ENCODE peak calls at places on chromosomes 13 and 19, in six cellular contexts. N is H1, F is IMR-90, S is neuronal stem cell, K is H9, P is mesenchymal stem cell. E is an unnamed sample.

GRCh38 chr19:4098493-4098892 is 25.4 kb downstream of the MAP2K2 start:
- DNase-seq in P (no peak), S (no peak), N (no peak), K (no peak), F (no peak), E (no peak)

GRCh38 chr19:30411714-30412113 is 39.5 kb downstream of the ZNF536 start:
- DNase-seq in S (no peak), F (no peak), K (no peak), P (no peak), N (no peak), E (no peak)

GRCh38 chr13:52600666-52601065 is 41.6 kb upstream of the HNRNPA1L2 start:
- DNase-seq in F (no peak), N (no peak), P (no peak), S (no peak), K (no peak), E (no peak)

GRCh38 chr13:27997904-27998522 is 9.5 kb upstream of the URAD start:
- DNase-seq in K (peak), S (no peak), P (peak), N (peak), F (peak), E (peak)

GRCh38 chr19:33333151-33333550 is 30.8 kb upstream of the CEBPA start:
- DNase-seq in F (no peak), N (no peak), K (no peak), S (no peak), P (no peak), E (no peak)

GRCh38 chr13:84844473-84844872 is 954.7 kb downstream of the SLITRK6 start:
- DNase-seq in K (no peak), S (peak), F (no peak), P (peak), N (no peak), E (peak)

GRCh38 chr13:113539822-113540221 is 44.7 kb upstream of the TFDP1 start:
- DNase-seq in P (no peak), S (no peak), K (peak), N (no peak), F (no peak), E (no peak)

GRCh38 chr19:30167206-30167903 is 204.8 kb upstream of the ZNF536 start:
- DNase-seq in N (peak), P (no peak), F (no peak), K (no peak), S (no peak), E (no peak)

GRCh38 chr13:111568290-111568689 is 247.8 kb downstream of the TEX29 start:
- DNase-seq in P (no peak), S (no peak), K (no peak), N (no peak), F (no peak), E (no peak)

GRCh38 chr19:52946322-52947310 is 16.1 kb downstream of the ZNF816 start:
- DNase-seq in K (peak), N (peak), S (no peak), F (peak), P (no peak), E (peak)

GRCh38 chr13:100392709-100393630 is 195.6 kb downstream of the GGACT start:
- DNase-seq in S (peak), K (peak), N (no peak), P (peak), F (peak), E (peak)

GRCh38 chr19:30812099-30812684 is 440.0 kb downstream of the ZNF536 start:
- DNase-seq in F (no peak), K (no peak), P (no peak), S (no peak), N (no peak), E (no peak)

GRCh38 chr19:54233941-54234340 is 8.6 kb downstream of the LILRA6 start:
- DNase-seq in F (no peak), S (no peak), N (no peak), K (no peak), P (no peak), E (no peak)

GRCh38 chr19:15280048-15280725 is 47.9 kb upstream of the EPHX3 start:
- DNase-seq in S (no peak), N (no peak), F (peak), P (peak), K (no peak), E (peak)

GRCh38 chr13:111177081-111177711 is 62.1 kb downstream of the ARHGEF7 start:
- DNase-seq in P (peak), F (peak), K (no peak), N (no peak), S (no peak), E (no peak)

GRCh38 chr19:8600816-8601215 is 9.7 kb downstream of the ADAMTS10 start:
- DNase-seq in N (no peak), S (no peak), F (no peak), P (no peak), K (no peak), E (no peak)

GRCh38 chr19:41871573-41872383 is 5.3 kb upstream of the CD79A start:
- DNase-seq in K (no peak), N (no peak), F (no peak), P (peak), S (no peak), E (peak)

GRCh38 chr19:41702208-41702651 is 6.2 kb upstream of the CEACAM5 start:
- DNase-seq in P (no peak), S (no peak), F (peak), K (no peak), N (no peak), E (no peak)

GRCh38 chr13:20247403-20247802 is 15.3 kb upstream of the GJB6 start:
- DNase-seq in F (no peak), S (no peak), P (no peak), K (no peak), N (no peak), E (no peak)

GRCh38 chr19:28288850-28289249 is 924.1 kb downstream of the UQCRFS1 start:
- DNase-seq in N (no peak), S (no peak), F (no peak), K (no peak), P (no peak), E (no peak)

GRCh38 chr19:49637865-49638350 is 2.0 kb downstream of the RRAS start:
- DNase-seq in F (peak), S (no peak), P (peak), K (peak), N (peak), E (peak)

GRCh38 chr13:30373727-30374126 is 48.6 kb upstream of the UBE2L5 start:
- DNase-seq in F (no peak), K (no peak), P (no peak), N (no peak), S (no peak), E (no peak)

GRCh38 chr13:47332149-47332548 is 435.3 kb upstream of the HTR2A start:
- DNase-seq in S (no peak), K (no peak), P (peak), F (peak), N (no peak), E (no peak)

GRCh38 chr13:30577381-30577780 is 40.3 kb upstream of the USPL1 start:
- DNase-seq in S (no peak), N (no peak), P (peak), K (no peak), F (peak), E (peak)

GRCh38 chr19:41206926-41207750 is 11.9 kb upstream of the AXL start:
- DNase-seq in F (no peak), S (no peak), N (no peak), P (no peak), K (peak), E (no peak)

GRCh38 chr13:80161219-80161618 is 179.7 kb downstream of the SPRY2 start:
- DNase-seq in K (no peak), N (no peak), F (no peak), P (no peak), S (no peak), E (no peak)

GRCh38 chr13:21675095-21676007 is 4.5 kb downstream of the FGF9 start:
- DNase-seq in F (no peak), K (peak), S (peak), N (peak), P (no peak), E (peak)

GRCh38 chr19:15454371-15454800 is 4.6 kb upstream of the WIZ start:
- DNase-seq in P (no peak), S (no peak), F (no peak), K (no peak), N (no peak), E (no peak)

GRCh38 chr13:26538363-26539317 is 18.8 kb upstream of the WASF3 start:
- DNase-seq in K (no peak), F (no peak), S (no peak), P (no peak), N (no peak), E (no peak)

GRCh38 chr13:84607614-84608013 is 725.3 kb upstream of the SLITRK1 start:
- DNase-seq in K (no peak), F (peak), N (no peak), S (no peak), P (no peak), E (no peak)

GRCh38 chr13:59494560-59494970 is 669.2 kb downstream of the DIAPH3 start:
- DNase-seq in N (no peak), F (peak), S (no peak), K (no peak), P (peak), E (no peak)

GRCh38 chr19:54478677-54479266 is 5.7 kb upstream of the CDC42EP5 start:
- DNase-seq in S (peak), F (peak), P (peak), N (peak), K (peak), E (peak)

GRCh38 chr19:13932911-13933393 is 5.3 kb downstream of the PODNL1 start:
- DNase-seq in P (no peak), K (no peak), F (no peak), S (no peak), N (no peak), E (no peak)

GRCh38 chr19:31626941-31627340 is 277.7 kb upstream of the TSHZ3 start:
- DNase-seq in N (no peak), P (no peak), S (no peak), F (no peak), K (no peak), E (no peak)

GRCh38 chr19:54325194-54325621 is 12.2 kb upstream of the LILRA5 start:
- DNase-seq in K (no peak), N (peak), S (peak), F (peak), P (no peak), E (peak)

GRCh38 chr13:106619688-106620555 is 52.0 kb upstream of the ARGLU1 start:
- DNase-seq in F (peak), N (no peak), K (peak), S (peak), P (peak), E (peak)

GRCh38 chr13:48783181-48783630 is 129.5 kb downstream of the CYSLTR2 start:
- DNase-seq in F (peak), N (no peak), S (no peak), K (no peak), P (peak), E (no peak)

GRCh38 chr19:18013621-18014111 is 5.7 kb downstream of the ARRDC2 start:
- DNase-seq in K (no peak), N (no peak), F (no peak), P (no peak), S (no peak), E (no peak)
- H3K27ac ChIP-seq in K (no peak), N (no peak), F (no peak), P (no peak), S (peak), E (no peak)

GRCh38 chr13:66468656-66469055 is 761.5 kb downstream of the PCDH9 start:
- DNase-seq in N (no peak), P (no peak), S (no peak), F (peak), K (no peak), E (no peak)
- H2BK15ac ChIP-seq in N (no peak), P (no peak), S (no peak), F (no peak), K (no peak), E (no peak)

GRCh38 chr19:1376415-1376805 is 7.3 kb upstream of the NDUFS7 start:
- DNase-seq in K (no peak), S (no peak), F (no peak), P (no peak), N (no peak), E (no peak)
- H3K4me2 ChIP-seq in K (no peak), S (no peak), F (no peak), P (no peak), N (no peak), E (no peak)

GRCh38 chr19:2798733-2799132 is 13.4 kb downstream of the THOP1 start:
- DNase-seq in N (no peak), S (no peak), F (peak), K (no peak), P (no peak), E (peak)
- H3K27ac ChIP-seq in N (no peak), S (no peak), F (no peak), K (no peak), P (no peak), E (no peak)

DNA sequence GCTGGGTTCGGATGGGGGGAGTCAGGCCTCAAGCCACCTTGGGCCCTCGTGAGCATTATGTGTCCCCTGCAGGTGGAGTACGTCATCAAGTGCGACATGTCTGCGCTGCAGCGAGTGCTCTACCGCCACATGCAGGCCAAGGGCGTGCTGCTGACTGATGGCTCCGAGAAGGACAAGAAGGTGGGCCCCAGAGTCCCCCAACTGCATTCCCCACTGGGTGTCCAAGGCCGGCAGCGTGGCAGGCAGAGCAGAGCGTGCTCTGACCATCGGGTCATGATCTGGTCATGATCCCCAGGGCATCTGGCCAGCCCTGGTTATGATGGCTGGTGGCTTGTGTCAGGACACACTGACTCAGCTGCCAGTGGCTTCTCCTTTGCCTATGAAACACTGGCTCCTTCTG is 63.4 kb downstream of the SMARCA4 start:
- DNase-seq in F (no peak), K (no peak), S (no peak), N (no peak), P (no peak), E (no peak)
- H2BK15ac ChIP-seq in F (no peak), K (no peak), S (no peak), N (no peak), P (no peak), E (no peak)

GRCh38 chr19:56670401-56670960 is 1.1 kb downstream of the ZNF835 start:
- DNase-seq in N (no peak), S (no peak), F (no peak), K (no peak), P (no peak), E (no peak)
- H3K4me2 ChIP-seq in N (peak), S (peak), F (no peak), K (no peak), P (no peak), E (no peak)

GRCh38 chr19:43351998-43352746 is 1.3 kb upstream of the CD177 start:
- DNase-seq in N (no peak), P (no peak), S (no peak), K (no peak), F (no peak), E (no peak)
- H3K27ac ChIP-seq in N (no peak), P (no peak), S (no peak), K (no peak), F (no peak), E (no peak)